ENCODE peak calls at places on chromosome 4, in nine cellular contexts. B, X, R, F, L, I, C, J and U are unnamed samples.

GRCh38 chr4:53960843-53961242 is 103.6 kb downstream of the CHIC2 start:
- DNase-seq in B (no peak), X (no peak), R (peak; percentile 79), F (no peak), L (no peak), I (no peak), C (no peak), J (no peak), U (no peak)

GRCh38 chr4:42397256-42397634 is at the start of gene SHISA3:
- DNase-seq in B (peak; percentile 9), X (no peak), R (no peak), F (no peak), L (no peak), I (no peak), C (no peak), J (no peak), U (no peak)

GRCh38 chr4:168504526-168504925 is 7.7 kb downstream of the PALLD start:
- DNase-seq in B (no peak), X (no peak), R (no peak), F (no peak), L (no peak), I (no peak), C (no peak), J (no peak), U (no peak)

GRCh38 chr4:113355550-113356371 is 306.3 kb downstream of the ANK2 start:
- DNase-seq in B (peak; percentile 8), X (no peak), R (no peak), F (no peak), L (peak; percentile 93), I (peak; percentile 21), C (peak; percentile 67), J (no peak), U (no peak)

GRCh38 chr4:94274912-94275311 is 67.2 kb downstream of the SMARCAD1 start:
- DNase-seq in B (no peak), X (no peak), R (no peak), F (no peak), L (no peak), I (no peak), C (no peak), J (no peak), U (no peak)

GRCh38 chr4:84239278-84239845 is 259.7 kb downstream of the NKX6-1 start:
- DNase-seq in B (no peak), X (no peak), R (no peak), F (no peak), L (no peak), I (no peak), C (no peak), J (no peak), U (no peak)

GRCh38 chr4:91958651-91959050 is 345.1 kb upstream of the GRID2 start:
- DNase-seq in B (no peak), X (no peak), R (no peak), F (no peak), L (no peak), I (no peak), C (no peak), J (no peak), U (no peak)

GRCh38 chr4:136369073-136369472 is 1163.2 kb downstream of the PCDH18 start:
- DNase-seq in B (no peak), X (no peak), R (no peak), F (no peak), L (no peak), I (no peak), C (no peak), J (no peak), U (no peak)

GRCh38 chr4:3276961-3277360 is 15.9 kb upstream of the RGS12 start:
- DNase-seq in B (no peak), X (peak; percentile 44), R (no peak), F (peak; percentile 9), L (no peak), I (peak; percentile 10), C (no peak), J (no peak), U (no peak)

GRCh38 chr4:159252491-159252890 is 149.6 kb downstream of the RAPGEF2 start:
- DNase-seq in B (no peak), X (no peak), R (no peak), F (no peak), L (no peak), I (no peak), C (no peak), J (no peak), U (no peak)

GRCh38 chr4:11079171-11079570 is 349.5 kb downstream of the HS3ST1 start:
- DNase-seq in B (no peak), X (no peak), R (no peak), F (no peak), L (no peak), I (no peak), C (no peak), J (no peak), U (no peak)

GRCh38 chr4:150244600-150244999 is 166.4 kb downstream of the DCLK2 start:
- DNase-seq in B (no peak), X (no peak), R (no peak), F (no peak), L (no peak), I (no peak), C (no peak), J (no peak), U (no peak)

GRCh38 chr4:17817027-17817426 is 6.2 kb downstream of the NCAPG start:
- DNase-seq in B (no peak), X (no peak), R (no peak), F (no peak), L (peak; percentile 10), I (no peak), C (no peak), J (no peak), U (no peak)

GRCh38 chr4:37725718-37726117 is 39.5 kb upstream of the RELL1 start:
- DNase-seq in B (no peak), X (no peak), R (no peak), F (no peak), L (no peak), I (no peak), C (no peak), J (no peak), U (no peak)

GRCh38 chr4:57442834-57443291 is 332.7 kb upstream of the IGFBP7 start:
- DNase-seq in B (peak; percentile 41), X (no peak), R (no peak), F (no peak), L (no peak), I (peak; percentile 42), C (no peak), J (peak; percentile 39), U (peak; percentile 6)

GRCh38 chr4:7206856-7207567 is 14.7 kb downstream of the SORCS2 start:
- DNase-seq in B (peak; percentile 66), X (no peak), R (no peak), F (no peak), L (no peak), I (peak; percentile 81), C (no peak), J (no peak), U (peak; percentile 34)

GRCh38 chr4:64464581-64464980 is 55.3 kb upstream of the TECRL start:
- DNase-seq in B (no peak), X (no peak), R (no peak), F (no peak), L (no peak), I (no peak), C (no peak), J (no peak), U (peak; percentile 7)

GRCh38 chr4:24683116-24683515 is 98.8 kb upstream of the DHX15 start:
- DNase-seq in B (no peak), X (no peak), R (no peak), F (no peak), L (no peak), I (no peak), C (no peak), J (no peak), U (no peak)

GRCh38 chr4:71630783-71631182 is 153.1 kb downstream of the GC start:
- DNase-seq in B (no peak), X (no peak), R (no peak), F (no peak), L (no peak), I (no peak), C (no peak), J (no peak), U (no peak)

GRCh38 chr4:181685911-181686310 is 557.3 kb upstream of the TENM3 start:
- DNase-seq in B (no peak), X (no peak), R (no peak), F (no peak), L (no peak), I (no peak), C (no peak), J (no peak), U (no peak)
- H3K4me3 ChIP-seq in B (no peak overlapping the region), X (no peak overlapping the region), R (no peak overlapping the region), F (no peak overlapping the region), L (no peak overlapping the region), I (no peak overlapping the region), C (no peak overlapping the region), J (no peak overlapping the region), U (no peak overlapping the region)

GRCh38 chr4:87007345-87008181 is 72.8 kb downstream of the AFF1 start:
- DNase-seq in B (peak; percentile 73), X (peak; percentile 90), R (peak; percentile 95), F (peak; percentile 62), L (no peak), I (peak; percentile 71), C (peak; percentile 87), J (no peak), U (peak; percentile 69)
- TF ChIP-seq POLR2A in B (no peak), X (peak; percentile 8), R (peak; percentile 95), F (no peak), L (no peak), I (no peak), C (no peak), J (no peak), U (no peak)

GRCh38 chr4:165207016-165207430 is 338 bp upstream of the KLHL2 start:
- DNase-seq in B (peak; percentile 31), X (no peak), R (no peak), F (no peak), L (no peak), I (peak; percentile 48), C (peak; percentile 64), J (no peak), U (peak; percentile 19)

GRCh38 chr4:165207431-165208321 is at the start of gene KLHL2:
- DNase-seq in B (peak; percentile 85), X (peak; percentile 85), R (no peak), F (peak; percentile 74), L (no peak), I (peak; percentile 92), C (peak; percentile 97), J (no peak), U (peak; percentile 78)

GRCh38 chr4:165209796-165210195 is 2.4 kb downstream of the KLHL2 start:
- DNase-seq in B (no peak), X (no peak), R (no peak), F (no peak), L (no peak), I (no peak), C (no peak), J (no peak), U (no peak)

GRCh38 chr4:165208741-165209388 is 1.5 kb downstream of the KLHL2 start:
- DNase-seq in B (no peak), X (no peak), R (no peak), F (no peak), L (no peak), I (no peak), C (no peak), J (no peak), U (no peak)

GRCh38 chr4:165208322-165208652 is 926 bp downstream of the KLHL2 start:
- DNase-seq in B (no peak), X (no peak), R (no peak), F (no peak), L (no peak), I (no peak), C (no peak), J (no peak), U (no peak)
- TF ChIP-seq POLR2AphosphoS5 in B (no peak), X (no peak), R (no peak), F (no peak), L (no peak), I (no peak), C (no peak), J (no peak), U (no peak)

GRCh38 chr4:121771869-121772268 is 6.9 kb upstream of the SMIM43 start:
- DNase-seq in B (no peak), X (no peak), R (no peak), F (no peak), L (no peak), I (no peak), C (no peak), J (no peak), U (no peak)
- H3K4me3 ChIP-seq in B (no peak overlapping the region), X (no peak overlapping the region), R (no peak overlapping the region), F (no peak overlapping the region), L (no peak overlapping the region), I (no peak overlapping the region), C (no peak overlapping the region), J (no peak overlapping the region), U (no peak overlapping the region)